ENCODE peak calls at places on chromosome 20, in five cellular contexts. A, C, W, G and J are unnamed samples.

GRCh38 chr20:16444056-16444777 is 129.0 kb downstream of the KIF16B start:
- DNase-seq in A (no peak), W (no peak), C (no peak), G (peak), J (no peak)

GRCh38 chr20:1943267-1944002 is 48.2 kb downstream of the SIRPA start:
- DNase-seq in C (no peak), A (no peak), W (no peak), G (peak), J (no peak)

GRCh38 chr20:31707258-31707615 is 15.4 kb downstream of the BCL2L1 start:
- DNase-seq in W (no peak), G (no peak), C (no peak), A (no peak), J (no peak)

GRCh38 chr20:38032585-38033329 is 499 bp downstream of the TTI1 start:
- DNase-seq in C (no peak), A (no peak), W (no peak), G (no peak), J (no peak)

GRCh38 chr20:13022401-13023170 is 13.8 kb downstream of the SPTLC3 start:
- DNase-seq in A (no peak), G (peak), C (no peak), W (peak), J (peak)

GRCh38 chr20:44494266-44494665 is 18.6 kb downstream of the TTPAL start:
- DNase-seq in W (peak), G (peak), C (no peak), A (no peak), J (no peak)

GRCh38 chr20:49452011-49452482 is 30.4 kb downstream of the KCNB1 start:
- DNase-seq in C (no peak), G (no peak), A (no peak), W (no peak), J (no peak)

GRCh38 chr20:32079655-32080109 is 27.6 kb downstream of the HCK start:
- DNase-seq in A (no peak), C (no peak), G (no peak), W (no peak), J (no peak)

GRCh38 chr20:62265365-62265764 is 27.0 kb downstream of the OSBPL2 start:
- DNase-seq in W (no peak), G (no peak), C (no peak), A (no peak), J (no peak)

GRCh38 chr20:57601211-57601570 is 19.0 kb downstream of the ZBP1 start:
- DNase-seq in W (no peak), A (no peak), G (no peak), C (no peak), J (no peak)

GRCh38 chr20:1934162-1934561 is 39.0 kb downstream of the SIRPA start:
- DNase-seq in G (peak), A (no peak), W (no peak), C (no peak), J (no peak)

GRCh38 chr20:52056203-52057062 is 135.1 kb downstream of the ZFP64 start:
- DNase-seq in G (peak), C (no peak), W (peak), A (no peak), J (no peak)

GRCh38 chr20:63791497-63792156 is 39.4 kb downstream of the ZBTB46 start:
- DNase-seq in C (no peak), G (no peak), A (peak), W (no peak), J (no peak)

GRCh38 chr20:9306521-9306920 is 207.9 kb upstream of the LAMP5 start:
- DNase-seq in G (peak), C (no peak), W (peak), A (no peak), J (no peak)

GRCh38 chr20:13995841-13996240 is 525 bp downstream of the MACROD2 start:
- DNase-seq in G (no peak), C (no peak), W (no peak), A (peak), J (peak)

GRCh38 chr20:54221383-54221782 is 13.5 kb downstream of the PFDN4 start:
- DNase-seq in A (no peak), G (no peak), W (no peak), C (no peak), J (no peak)

DNA sequence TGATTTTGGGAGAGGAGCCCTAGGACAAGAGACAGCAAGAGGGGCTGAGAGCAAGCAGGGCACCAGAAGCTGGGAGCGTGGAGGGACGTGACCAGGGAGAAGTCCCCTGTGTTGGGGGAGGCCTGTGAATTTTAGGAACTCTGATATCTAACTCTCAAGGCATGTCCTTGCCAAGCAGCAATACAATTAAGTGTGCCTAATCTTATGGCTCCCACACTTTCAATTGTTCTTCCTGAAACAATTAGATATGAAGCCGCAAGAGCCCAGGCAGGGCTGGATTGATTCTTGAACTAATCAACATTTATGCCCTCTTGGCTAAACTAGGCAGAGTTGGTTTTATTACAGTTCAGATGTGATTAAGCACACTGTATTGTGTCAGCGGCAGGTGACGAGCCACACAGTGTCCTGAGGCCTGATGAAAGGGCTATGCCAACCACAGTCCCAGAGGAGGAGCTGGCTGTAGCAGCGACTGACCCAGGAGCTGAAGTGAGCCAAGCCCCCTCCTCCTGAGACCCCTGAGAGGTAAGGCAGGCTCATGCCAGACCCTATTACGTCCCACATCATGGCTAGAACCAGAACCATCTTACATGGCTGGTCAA is 4.2 kb upstream of the MAVS start:
- DNase-seq in W (no peak), G (no peak), C (no peak), A (no peak), J (no peak)
- H3K4me3 ChIP-seq in W (no peak), G (no peak), C (no peak), A (no peak), J (no peak)

GRCh38 chr20:40589581-40589980 is 99.5 kb downstream of the MAFB start:
- DNase-seq in G (no peak), A (no peak), W (no peak), C (no peak), J (no peak)
- H3K4me3 ChIP-seq in G (no peak), A (no peak), W (no peak), C (no peak), J (no peak)

GRCh38 chr20:10453241-10453640 is 18.1 kb downstream of the SLX4IP start:
- DNase-seq in C (no peak), W (no peak), A (no peak), G (no peak), J (no peak)
- H3K4me3 ChIP-seq in C (no peak), W (no peak), A (no peak), G (no peak), J (no peak)

GRCh38 chr20:60209048-60209447 is 250.8 kb downstream of the CDH26 start:
- DNase-seq in A (no peak), W (no peak), G (no peak), C (no peak), J (no peak)
- H3K4me3 ChIP-seq in A (no peak), W (no peak), G (no peak), C (no peak), J (no peak)

GRCh38 chr20:6769953-6770831 is 2.7 kb downstream of the BMP2 start:
- DNase-seq in W (peak), A (peak), C (no peak), G (peak), J (peak)
- H3K4me3 ChIP-seq in W (peak), A (peak), C (no peak), G (peak), J (peak)

DNA sequence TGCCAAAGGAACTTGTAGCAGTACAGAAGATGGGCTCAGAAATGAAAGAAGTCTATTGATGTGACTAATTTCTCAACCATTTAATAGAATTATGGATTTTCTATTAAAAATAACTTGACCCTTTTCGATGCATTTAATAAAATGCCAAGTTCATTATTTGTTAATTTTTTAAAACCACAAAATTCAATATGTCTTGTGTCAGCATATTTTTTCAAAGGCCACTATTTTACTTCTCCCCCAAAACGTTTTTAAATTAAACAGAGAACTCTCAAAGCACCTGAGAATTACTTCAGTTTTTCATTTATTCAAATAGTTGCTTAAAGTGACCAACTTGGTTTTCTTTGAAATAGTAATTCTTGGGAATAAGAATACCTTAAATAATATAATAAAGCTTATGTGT is 8.6 kb downstream of the TOP1 start:
- DNase-seq in A (no peak), W (no peak), C (no peak), G (no peak), J (no peak)
- H3K4me3 ChIP-seq in A (no peak), W (no peak), C (no peak), G (no peak), J (no peak)

DNA sequence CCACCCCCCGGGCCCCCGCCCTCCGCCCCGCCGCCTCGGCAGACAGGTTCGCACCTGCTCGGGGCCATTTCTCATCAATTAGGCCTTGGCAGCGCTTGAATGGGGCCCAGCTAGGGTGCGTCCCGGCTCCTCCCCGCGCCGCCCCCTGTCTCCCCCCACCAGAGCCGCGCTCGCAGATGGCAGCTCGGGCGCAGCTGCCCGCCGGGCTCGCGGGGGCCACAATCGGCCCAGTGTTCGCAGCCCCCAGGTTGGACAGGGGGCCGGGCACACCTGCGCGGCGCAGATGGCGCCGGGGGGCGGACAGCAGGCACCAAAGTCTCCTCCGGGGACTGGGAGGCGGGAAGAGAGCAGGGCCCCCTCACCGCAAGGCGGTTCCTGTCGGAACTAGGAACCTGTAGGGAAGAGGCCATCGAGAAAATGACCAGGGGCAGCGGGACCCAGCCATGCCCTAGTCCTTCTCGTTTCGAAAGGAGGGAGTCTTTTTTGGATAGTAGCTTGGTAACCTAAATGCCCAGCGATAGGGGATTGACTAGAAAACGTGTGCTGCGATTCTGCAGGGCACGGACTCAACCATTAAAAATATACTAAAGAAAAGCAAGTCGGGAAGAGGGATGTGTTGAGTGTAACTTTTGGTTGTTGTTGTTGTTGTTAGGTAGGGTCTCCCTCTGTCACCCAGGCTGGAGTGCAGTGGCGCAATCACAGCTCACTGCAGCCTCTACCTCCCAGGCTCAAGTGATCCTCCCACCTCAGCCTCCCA is 83.1 kb upstream of the EYA2 start:
- DNase-seq in A (no peak), C (no peak), G (no peak), W (no peak), J (peak)
- H3K4me3 ChIP-seq in A (peak), C (no peak), G (no peak), W (peak), J (no peak)